ENCODE peak calls at places on chromosomes 2 and 18, in seven cellular contexts. One of them, this sample, is unnamed.

GRCh38 chr2:226743911-226744310 is 55.7 kb downstream of the IRS1 start:
- DNase-seq in sigmoid colon: no peak
- DNase-seq in transverse colon: no peak
- DNase-seq in H1: no peak
- DNase-seq in HepG2: no peak
- DNase-seq in SK-N-SH: no peak
- DNase-seq in K562: no peak
- DNase-seq in this sample: no peak

GRCh38 chr2:197576631-197577030 is 60.8 kb downstream of the MOB4 start:
- DNase-seq in sigmoid colon: no peak
- DNase-seq in transverse colon: no peak
- DNase-seq in HepG2: peak
- DNase-seq in H1: no peak
- DNase-seq in K562: no peak
- DNase-seq in SK-N-SH: no peak
- DNase-seq in this sample: no peak

GRCh38 chr2:240847817-240848216 is 20.8 kb upstream of the AGXT start:
- DNase-seq in HepG2: no peak
- DNase-seq in transverse colon: no peak
- DNase-seq in sigmoid colon: no peak
- DNase-seq in H1: no peak
- DNase-seq in SK-N-SH: no peak
- DNase-seq in K562: no peak
- DNase-seq in this sample: no peak

GRCh38 chr2:202039278-202040100 is 5.8 kb downstream of the FZD7 start:
- DNase-seq in K562: no peak
- DNase-seq in H1: no peak
- DNase-seq in SK-N-SH: no peak
- DNase-seq in sigmoid colon: no peak
- DNase-seq in transverse colon: no peak
- DNase-seq in HepG2: no peak
- DNase-seq in this sample: no peak

GRCh38 chr2:42376758-42377157 is 15.7 kb upstream of the COX7A2L start:
- DNase-seq in transverse colon: no peak
- DNase-seq in HepG2: no peak
- DNase-seq in K562: no peak
- DNase-seq in SK-N-SH: no peak
- DNase-seq in H1: no peak
- DNase-seq in sigmoid colon: no peak
- DNase-seq in this sample: no peak

GRCh38 chr2:46806526-46806925 is 109.1 kb downstream of the MCFD2 start:
- DNase-seq in H1: no peak
- DNase-seq in SK-N-SH: peak
- DNase-seq in K562: no peak
- DNase-seq in sigmoid colon: no peak
- DNase-seq in HepG2: no peak
- DNase-seq in transverse colon: no peak
- DNase-seq in this sample: no peak

GRCh38 chr18:75635096-75635495 is 207.6 kb upstream of the SMIM21 start:
- DNase-seq in HepG2: no peak
- DNase-seq in transverse colon: no peak
- DNase-seq in SK-N-SH: no peak
- DNase-seq in K562: no peak
- DNase-seq in H1: no peak
- DNase-seq in sigmoid colon: no peak
- DNase-seq in this sample: no peak

GRCh38 chr2:38301340-38301968 is 75.6 kb downstream of the ATL2 start:
- DNase-seq in transverse colon: no peak
- DNase-seq in HepG2: no peak
- DNase-seq in H1: no peak
- DNase-seq in SK-N-SH: no peak
- DNase-seq in sigmoid colon: no peak
- DNase-seq in K562: no peak
- DNase-seq in this sample: peak

GRCh38 chr2:100780203-100781008 is 39.5 kb upstream of the NPAS2 start:
- DNase-seq in SK-N-SH: no peak
- DNase-seq in K562: no peak
- DNase-seq in transverse colon: peak
- DNase-seq in HepG2: peak
- DNase-seq in sigmoid colon: no peak
- DNase-seq in H1: no peak
- DNase-seq in this sample: no peak

GRCh38 chr2:231361701-231362588 is 33.6 kb upstream of the B3GNT7 start:
- DNase-seq in transverse colon: peak
- DNase-seq in sigmoid colon: peak
- DNase-seq in K562: peak
- DNase-seq in H1: no peak
- DNase-seq in HepG2: no peak
- DNase-seq in SK-N-SH: no peak
- DNase-seq in this sample: no peak

GRCh38 chr2:29250977-29251376 is 135.8 kb downstream of the CLIP4 start:
- DNase-seq in K562: no peak
- DNase-seq in SK-N-SH: no peak
- DNase-seq in HepG2: no peak
- DNase-seq in H1: no peak
- DNase-seq in sigmoid colon: no peak
- DNase-seq in transverse colon: no peak
- DNase-seq in this sample: no peak

GRCh38 chr2:96928277-96928781 is 58.1 kb downstream of the FAM178B start:
- DNase-seq in sigmoid colon: peak
- DNase-seq in HepG2: no peak
- DNase-seq in SK-N-SH: no peak
- DNase-seq in K562: no peak
- DNase-seq in transverse colon: no peak
- DNase-seq in H1: no peak
- DNase-seq in this sample: no peak

GRCh38 chr2:112623913-112624777 is 21.6 kb upstream of the SLC20A1 start:
- DNase-seq in H1: no peak
- DNase-seq in SK-N-SH: no peak
- DNase-seq in sigmoid colon: peak
- DNase-seq in transverse colon: peak
- DNase-seq in K562: peak
- DNase-seq in HepG2: no peak
- DNase-seq in this sample: peak

GRCh38 chr2:132420776-132421175 is 4.2 kb downstream of the GPR39 start:
- DNase-seq in HepG2: no peak
- DNase-seq in sigmoid colon: no peak
- DNase-seq in H1: no peak
- DNase-seq in transverse colon: no peak
- DNase-seq in SK-N-SH: no peak
- DNase-seq in K562: no peak
- DNase-seq in this sample: no peak

GRCh38 chr2:105929506-105929905 is 184.8 kb downstream of the NCK2 start:
- DNase-seq in H1: no peak
- DNase-seq in transverse colon: peak
- DNase-seq in K562: no peak
- DNase-seq in SK-N-SH: peak
- DNase-seq in sigmoid colon: no peak
- DNase-seq in HepG2: no peak
- DNase-seq in this sample: peak

GRCh38 chr2:168583064-168583709 is 127.1 kb downstream of the CERS6 start:
- DNase-seq in HepG2: no peak
- DNase-seq in transverse colon: no peak
- DNase-seq in SK-N-SH: no peak
- DNase-seq in H1: no peak
- DNase-seq in K562: no peak
- DNase-seq in sigmoid colon: no peak
- DNase-seq in this sample: no peak

GRCh38 chr2:30293303-30293912 is 62.1 kb downstream of the LBH start:
- DNase-seq in transverse colon: no peak
- DNase-seq in K562: no peak
- DNase-seq in H1: no peak
- DNase-seq in SK-N-SH: no peak
- DNase-seq in sigmoid colon: no peak
- DNase-seq in HepG2: no peak
- DNase-seq in this sample: no peak

GRCh38 chr18:45957100-45957499 is 10.0 kb downstream of the EPG5 start:
- DNase-seq in H1: no peak
- DNase-seq in sigmoid colon: no peak
- DNase-seq in transverse colon: no peak
- DNase-seq in HepG2: no peak
- DNase-seq in SK-N-SH: no peak
- DNase-seq in K562: no peak
- DNase-seq in this sample: no peak

GRCh38 chr2:20656561-20656960 is 5.7 kb upstream of the HS1BP3 start:
- DNase-seq in K562: no peak
- DNase-seq in HepG2: no peak
- DNase-seq in sigmoid colon: no peak
- DNase-seq in H1: no peak
- DNase-seq in SK-N-SH: no peak
- DNase-seq in transverse colon: no peak
- DNase-seq in this sample: no peak

GRCh38 chr2:26636935-26637334 is 4.2 kb downstream of the CIB4 start:
- DNase-seq in H1: no peak
- DNase-seq in sigmoid colon: peak
- DNase-seq in SK-N-SH: no peak
- DNase-seq in transverse colon: no peak
- DNase-seq in K562: no peak
- DNase-seq in HepG2: no peak
- DNase-seq in this sample: no peak

GRCh38 chr2:67599561-67599960 is 202.4 kb downstream of the ETAA1 start:
- DNase-seq in H1: no peak
- DNase-seq in sigmoid colon: no peak
- DNase-seq in K562: no peak
- DNase-seq in SK-N-SH: no peak
- DNase-seq in HepG2: no peak
- DNase-seq in transverse colon: no peak
- DNase-seq in this sample: no peak

GRCh38 chr2:172804423-172804822 is 68.8 kb downstream of the RAPGEF4 start:
- DNase-seq in HepG2: no peak
- DNase-seq in H1: no peak
- DNase-seq in K562: no peak
- DNase-seq in transverse colon: no peak
- DNase-seq in sigmoid colon: no peak
- DNase-seq in SK-N-SH: no peak
- DNase-seq in this sample: no peak

GRCh38 chr2:80531319-80531718 is 226.8 kb upstream of the LRRTM1 start:
- DNase-seq in transverse colon: no peak
- DNase-seq in H1: no peak
- DNase-seq in HepG2: no peak
- DNase-seq in K562: no peak
- DNase-seq in SK-N-SH: no peak
- DNase-seq in sigmoid colon: no peak
- DNase-seq in this sample: no peak

GRCh38 chr2:80530442-80531064 is 226.0 kb upstream of the LRRTM1 start:
- DNase-seq in HepG2: no peak
- DNase-seq in K562: no peak
- DNase-seq in sigmoid colon: no peak
- DNase-seq in SK-N-SH: no peak
- DNase-seq in transverse colon: no peak
- DNase-seq in H1: no peak
- DNase-seq in this sample: no peak

GRCh38 chr2:80525152-80525551 is 220.6 kb upstream of the LRRTM1 start:
- DNase-seq in K562: no peak
- DNase-seq in transverse colon: no peak
- DNase-seq in sigmoid colon: no peak
- DNase-seq in H1: no peak
- DNase-seq in HepG2: no peak
- DNase-seq in SK-N-SH: no peak
- DNase-seq in this sample: no peak

GRCh38 chr2:80529466-80530165 is 225.1 kb upstream of the LRRTM1 start:
- DNase-seq in HepG2: no peak
- DNase-seq in H1: no peak
- DNase-seq in K562: no peak
- DNase-seq in transverse colon: no peak
- DNase-seq in sigmoid colon: no peak
- DNase-seq in SK-N-SH: no peak
- DNase-seq in this sample: no peak

GRCh38 chr2:80527119-80527518 is 222.6 kb upstream of the LRRTM1 start:
- DNase-seq in transverse colon: no peak
- DNase-seq in SK-N-SH: no peak
- DNase-seq in K562: no peak
- DNase-seq in HepG2: no peak
- DNase-seq in sigmoid colon: no peak
- DNase-seq in H1: no peak
- DNase-seq in this sample: no peak
- TF ChIP-seq POLR2AphosphoS5 in transverse colon: no peak
- TF ChIP-seq POLR2AphosphoS5 in SK-N-SH: no peak
- TF ChIP-seq POLR2AphosphoS5 in K562: no peak
- TF ChIP-seq POLR2AphosphoS5 in HepG2: no peak
- TF ChIP-seq POLR2AphosphoS5 in sigmoid colon: no peak
- TF ChIP-seq POLR2AphosphoS5 in H1: no peak
- TF ChIP-seq POLR2AphosphoS5 in this sample: no peak

GRCh38 chr18:25231327-25231691 is 120.7 kb downstream of the ZNF521 start:
- DNase-seq in sigmoid colon: peak
- DNase-seq in HepG2: no peak
- DNase-seq in SK-N-SH: no peak
- DNase-seq in K562: no peak
- DNase-seq in H1: no peak
- DNase-seq in transverse colon: no peak
- DNase-seq in this sample: no peak
- H3K27ac ChIP-seq in sigmoid colon: peak
- H3K27ac ChIP-seq in HepG2: no peak
- H3K27ac ChIP-seq in SK-N-SH: no peak
- H3K27ac ChIP-seq in K562: no peak
- H3K27ac ChIP-seq in H1: no peak
- H3K27ac ChIP-seq in transverse colon: peak
- H3K27ac ChIP-seq in this sample: peak

GRCh38 chr18:11906181-11906580 is 1.9 kb downstream of the MPPE1 start:
- DNase-seq in H1: no peak
- DNase-seq in K562: no peak
- DNase-seq in SK-N-SH: no peak
- DNase-seq in sigmoid colon: no peak
- DNase-seq in HepG2: no peak
- DNase-seq in transverse colon: no peak
- DNase-seq in this sample: no peak

GRCh38 chr18:11909597-11910026 is 1.5 kb upstream of the MPPE1 start:
- DNase-seq in HepG2: peak
- DNase-seq in SK-N-SH: no peak
- DNase-seq in H1: no peak
- DNase-seq in sigmoid colon: no peak
- DNase-seq in transverse colon: no peak
- DNase-seq in K562: no peak
- DNase-seq in this sample: no peak

GRCh38 chr18:11906926-11907874 is 917 bp downstream of the MPPE1 start:
- DNase-seq in H1: peak
- DNase-seq in HepG2: no peak
- DNase-seq in sigmoid colon: no peak
- DNase-seq in K562: no peak
- DNase-seq in transverse colon: no peak
- DNase-seq in SK-N-SH: no peak
- DNase-seq in this sample: no peak

GRCh38 chr18:11909081-11909410 is 929 bp upstream of the MPPE1 start:
- DNase-seq in sigmoid colon: no peak
- DNase-seq in SK-N-SH: no peak
- DNase-seq in K562: no peak
- DNase-seq in HepG2: no peak
- DNase-seq in transverse colon: no peak
- DNase-seq in H1: no peak
- DNase-seq in this sample: no peak

GRCh38 chr18:11908182-11909080 is at the start of gene MPPE1:
- DNase-seq in HepG2: peak
- DNase-seq in transverse colon: peak
- DNase-seq in K562: peak
- DNase-seq in H1: peak
- DNase-seq in SK-N-SH: peak
- DNase-seq in sigmoid colon: peak
- DNase-seq in this sample: peak
- TF ChIP-seq EP300 in HepG2: no peak
- TF ChIP-seq EP300 in transverse colon: no peak
- TF ChIP-seq EP300 in K562: no peak
- TF ChIP-seq EP300 in H1: no peak
- TF ChIP-seq EP300 in SK-N-SH: no peak
- TF ChIP-seq EP300 in sigmoid colon: no peak
- TF ChIP-seq EP300 in this sample: no peak

GRCh38 chr2:190996947-190997346 is 17.0 kb downstream of the STAT1 start:
- DNase-seq in H1: no peak
- DNase-seq in K562: no peak
- DNase-seq in transverse colon: no peak
- DNase-seq in sigmoid colon: no peak
- DNase-seq in HepG2: no peak
- DNase-seq in SK-N-SH: no peak
- DNase-seq in this sample: no peak
- TF ChIP-seq POLR2AphosphoS5 in H1: no peak
- TF ChIP-seq POLR2AphosphoS5 in K562: no peak
- TF ChIP-seq POLR2AphosphoS5 in transverse colon: no peak
- TF ChIP-seq POLR2AphosphoS5 in sigmoid colon: no peak
- TF ChIP-seq POLR2AphosphoS5 in HepG2: no peak
- TF ChIP-seq POLR2AphosphoS5 in SK-N-SH: no peak
- TF ChIP-seq POLR2AphosphoS5 in this sample: no peak